ENCODE peak calls at places on chromosomes 12 and 14, in four cellular contexts. P is H1, M is K562, Y is HepG2. B is an unnamed sample.

GRCh38 chr14:82999802-83000201 is 1466.1 kb upstream of the SEL1L start:
- DNase-seq in P (peak), Y (no peak), M (no peak), B (no peak)

GRCh38 chr12:109393437-109394345 is 46.0 kb downstream of the MYO1H start:
- DNase-seq in P (no peak), Y (peak), M (peak), B (no peak)

GRCh38 chr14:75981426-75981825 is 369 bp downstream of the TGFB3 start:
- DNase-seq in Y (peak), P (no peak), M (peak), B (peak)

GRCh38 chr12:50520808-50521207 is 16.0 kb downstream of the DIP2B start:
- DNase-seq in M (no peak), Y (no peak), P (no peak), B (no peak)

GRCh38 chr14:62269204-62269603 is 507.0 kb downstream of the SNAPC1 start:
- DNase-seq in M (no peak), Y (no peak), P (no peak), B (no peak)

GRCh38 chr14:100785626-100786025 is 40.3 kb upstream of the MEG3 start:
- DNase-seq in M (no peak), P (no peak), Y (no peak), B (no peak)

GRCh38 chr12:68932701-68933563 is at the start of gene CPM:
- DNase-seq in Y (no peak), M (peak), P (no peak), B (no peak)

GRCh38 chr12:17301544-17301943 is 695.6 kb upstream of the LMO3 start:
- DNase-seq in Y (no peak), P (peak), M (no peak), B (no peak)

GRCh38 chr14:104139460-104140212 is 1.2 kb downstream of the KIF26A start:
- DNase-seq in M (no peak), P (no peak), Y (no peak), B (no peak)

GRCh38 chr14:76772300-76773187 is 11.3 kb downstream of the VASH1 start:
- DNase-seq in M (peak), Y (no peak), P (no peak), B (no peak)

GRCh38 chr14:34020014-34020413 is 69.1 kb upstream of the EGLN3 start:
- DNase-seq in Y (no peak), P (no peak), M (no peak), B (no peak)

GRCh38 chr12:34210689-34211530 is 188.6 kb downstream of the ALG10 start:
- DNase-seq in P (no peak), Y (no peak), M (no peak), B (no peak)

GRCh38 chr14:75176142-75176820 is at the start of gene TMED10:
- DNase-seq in P (peak), M (peak), Y (peak), B (no peak)

GRCh38 chr12:118102070-118102469 is 1.7 kb downstream of the VSIG10 start:
- DNase-seq in Y (peak), M (no peak), P (no peak), B (no peak)

GRCh38 chr14:34770901-34771300 is 56.5 kb upstream of the CFL2 start:
- DNase-seq in M (no peak), Y (no peak), P (no peak), B (no peak)

GRCh38 chr12:109844983-109845841 is 12.0 kb upstream of the TRPV4 start:
- DNase-seq in M (peak), P (peak), Y (peak), B (peak)

DNA sequence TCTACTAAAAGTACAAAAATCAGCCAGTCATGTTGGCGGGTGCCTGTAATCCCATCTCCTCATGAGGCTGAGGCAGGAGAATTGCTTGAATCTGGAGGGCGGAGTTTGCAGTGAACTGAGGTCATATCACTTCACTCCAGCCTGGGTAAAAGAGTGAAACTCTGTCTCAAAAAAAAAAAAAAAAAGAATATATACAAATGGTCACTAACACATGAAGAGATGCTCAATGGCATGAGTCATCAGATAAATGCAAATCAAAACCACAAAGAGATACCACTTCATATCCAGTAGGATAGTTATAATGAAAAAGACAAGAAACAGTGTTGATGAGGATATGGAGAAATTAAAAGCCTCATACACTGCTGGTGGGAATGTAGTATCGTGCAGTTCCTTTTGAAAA is 33.6 kb upstream of the METAP2 start:
- DNase-seq in Y (no peak), M (no peak), P (no peak), B (no peak)
- TF ChIP-seq GABPA in Y (no peak), M (no peak), P (no peak), B (no peak)

GRCh38 chr12:62251609-62251958 is 8.6 kb upstream of the USP15 start:
- DNase-seq in Y (no peak), P (no peak), M (no peak), B (no peak)
- TF ChIP-seq KDM1A in Y (no peak), P (no peak), M (no peak), B (no peak)

DNA sequence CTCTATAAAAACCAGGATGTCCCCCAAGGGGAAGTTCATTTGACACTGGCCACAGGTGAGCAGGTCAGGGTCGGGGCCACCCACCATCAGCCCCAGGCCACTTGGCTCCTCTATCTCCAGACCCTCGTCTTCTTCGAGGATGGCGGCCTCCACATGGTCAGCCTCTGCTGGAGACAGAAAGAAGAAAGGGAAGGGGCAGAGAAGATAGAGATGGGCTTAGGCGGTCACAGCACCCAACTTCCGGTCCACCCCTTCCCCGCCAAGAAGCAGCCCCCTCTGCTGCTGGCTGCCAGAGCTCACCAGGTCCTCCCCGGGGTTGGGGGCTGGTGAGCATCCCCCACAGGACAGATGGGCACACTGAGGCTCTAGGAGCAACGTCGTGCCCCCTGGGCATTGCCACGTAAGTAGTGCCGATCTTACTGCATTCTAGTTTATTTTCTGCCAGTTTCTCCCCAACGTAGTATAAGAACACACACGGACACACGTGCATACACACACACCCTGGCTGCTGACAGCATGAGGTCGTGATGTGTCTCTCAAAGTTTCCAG is 14.2 kb downstream of the BCL11B start:
- DNase-seq in P (no peak), M (no peak), Y (no peak), B (no peak)
- TF ChIP-seq ATF3 in P (no peak), M (no peak), Y (no peak), B (no peak)

GRCh38 chr14:80223696-80224465 is 12.6 kb upstream of the DIO2 start:
- DNase-seq in P (no peak), Y (no peak), M (no peak), B (no peak)
- TF ChIP-seq GABPA in P (no peak), Y (no peak), M (no peak), B (no peak)

GRCh38 chr12:132600048-132601032 is 10.0 kb downstream of the LRCOL1 start:
- DNase-seq in M (peak), P (no peak), Y (peak), B (no peak)
- TF ChIP-seq KDM1A in M (no peak), P (no peak), Y (no peak), B (no peak)

DNA sequence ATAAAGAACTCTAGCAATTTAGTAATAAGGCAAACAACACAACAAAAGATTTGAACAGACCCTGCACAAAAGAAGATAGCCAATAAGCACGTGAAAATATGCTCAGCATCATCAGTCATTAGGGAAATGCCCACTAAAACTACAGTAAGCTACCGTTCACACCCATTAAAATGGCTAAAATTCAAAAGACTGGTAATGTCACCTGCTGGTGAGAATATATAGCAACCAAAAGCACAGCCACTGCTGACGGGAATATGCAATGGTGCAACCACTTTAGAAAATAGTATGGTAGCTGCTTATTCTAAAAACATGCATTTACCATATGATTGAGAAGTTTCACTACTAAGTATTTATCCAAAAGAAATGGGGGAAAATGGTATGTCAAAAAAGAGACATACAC is 74.9 kb downstream of the DPF3 start:
- DNase-seq in Y (no peak), P (no peak), M (no peak), B (no peak)
- TF ChIP-seq ATF3 in Y (no peak), P (no peak), M (no peak), B (no peak)

GRCh38 chr12:5480953-5481300 is 49.0 kb downstream of the NTF3 start:
- DNase-seq in M (no peak), Y (no peak), P (no peak), B (no peak)

GRCh38 chr12:5480218-5480952 is 48.5 kb downstream of the NTF3 start:
- DNase-seq in P (peak), Y (no peak), M (no peak), B (no peak)

GRCh38 chr12:5481645-5482044 is 49.7 kb downstream of the NTF3 start:
- DNase-seq in P (no peak), Y (no peak), M (no peak), B (no peak)

GRCh38 chr12:5478081-5478706 is 46.3 kb downstream of the NTF3 start:
- DNase-seq in M (no peak), P (no peak), Y (no peak), B (no peak)

DNA sequence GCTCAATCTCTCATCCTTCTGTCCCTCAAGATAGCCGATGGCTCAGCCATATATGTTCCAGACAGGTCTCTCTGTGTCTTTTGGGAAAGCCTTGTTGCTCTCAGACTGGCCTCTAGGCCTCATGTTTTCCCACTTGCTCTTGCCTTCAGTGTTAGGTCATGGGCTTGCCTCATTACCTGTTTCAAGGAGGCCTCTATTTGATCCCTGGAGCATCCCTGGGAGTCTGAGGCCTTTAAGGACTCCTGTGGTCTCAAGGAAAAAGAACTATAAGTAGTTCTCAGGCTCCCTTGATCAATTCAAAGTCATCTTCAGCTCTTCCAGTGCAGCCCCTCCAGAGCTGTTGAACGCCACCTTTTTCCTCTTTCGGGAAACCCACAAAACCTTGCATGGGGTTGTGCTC is 47.9 kb downstream of the NTF3 start:
- DNase-seq in M (no peak), P (no peak), Y (no peak), B (no peak)
- TF ChIP-seq GABPA in M (no peak), P (no peak), Y (no peak), B (no peak)

B was measured in GM12878.